ENCODE peak calls at places on chromosome 10, in ten cellular contexts. One of them, this sample, is unnamed.

GRCh38 chr10:123150229-123150985 is 2.5 kb downstream of the HMX2 start:
- DNase-seq in astrocyte of the spinal cord: no peak
- DNase-seq in AG04450: no peak
- DNase-seq in cardiac muscle cell: no peak
- DNase-seq in MCF 10A: no peak
- DNase-seq in bronchial epithelial cell: no peak
- DNase-seq in GM06990: no peak
- DNase-seq in body of pancreas: no peak
- DNase-seq in neural crest cell: no peak
- DNase-seq in cardiac fibroblast: no peak
- DNase-seq in this sample: peak

GRCh38 chr10:43050011-43050410 is 26.9 kb upstream of the RET start:
- DNase-seq in cardiac muscle cell: no peak
- DNase-seq in body of pancreas: no peak
- DNase-seq in bronchial epithelial cell: no peak
- DNase-seq in GM06990: no peak
- DNase-seq in astrocyte of the spinal cord: no peak
- DNase-seq in neural crest cell: no peak
- DNase-seq in MCF 10A: no peak
- DNase-seq in cardiac fibroblast: no peak
- DNase-seq in AG04450: no peak
- DNase-seq in this sample: no peak

GRCh38 chr10:1526427-1527055 is 210.8 kb downstream of the ADARB2 start:
- DNase-seq in AG04450: no peak
- DNase-seq in astrocyte of the spinal cord: no peak
- DNase-seq in MCF 10A: no peak
- DNase-seq in GM06990: no peak
- DNase-seq in body of pancreas: no peak
- DNase-seq in cardiac muscle cell: no peak
- DNase-seq in neural crest cell: no peak
- DNase-seq in cardiac fibroblast: no peak
- DNase-seq in bronchial epithelial cell: no peak
- DNase-seq in this sample: no peak

GRCh38 chr10:70715853-70716795 is 43.8 kb downstream of the ADAMTS14 start:
- DNase-seq in neural crest cell: peak
- DNase-seq in astrocyte of the spinal cord: peak
- DNase-seq in GM06990: no peak
- DNase-seq in bronchial epithelial cell: no peak
- DNase-seq in cardiac muscle cell: peak
- DNase-seq in MCF 10A: peak
- DNase-seq in cardiac fibroblast: peak
- DNase-seq in AG04450: peak
- DNase-seq in body of pancreas: no peak
- DNase-seq in this sample: no peak

GRCh38 chr10:123974406-123974805 is 82.8 kb upstream of the CPXM2 start:
- DNase-seq in cardiac muscle cell: peak
- DNase-seq in neural crest cell: no peak
- DNase-seq in GM06990: no peak
- DNase-seq in MCF 10A: peak
- DNase-seq in astrocyte of the spinal cord: peak
- DNase-seq in cardiac fibroblast: peak
- DNase-seq in bronchial epithelial cell: peak
- DNase-seq in body of pancreas: no peak
- DNase-seq in AG04450: no peak
- DNase-seq in this sample: no peak

GRCh38 chr10:86654411-86655172 is at the start of gene OPN4:
- DNase-seq in cardiac fibroblast: peak
- DNase-seq in AG04450: no peak
- DNase-seq in bronchial epithelial cell: no peak
- DNase-seq in GM06990: no peak
- DNase-seq in neural crest cell: no peak
- DNase-seq in astrocyte of the spinal cord: peak
- DNase-seq in MCF 10A: peak
- DNase-seq in cardiac muscle cell: no peak
- DNase-seq in body of pancreas: no peak
- DNase-seq in this sample: no peak

GRCh38 chr10:86300931-86301330 is 65.7 kb downstream of the GRID1 start:
- DNase-seq in GM06990: no peak
- DNase-seq in cardiac muscle cell: no peak
- DNase-seq in MCF 10A: no peak
- DNase-seq in AG04450: no peak
- DNase-seq in neural crest cell: no peak
- DNase-seq in astrocyte of the spinal cord: no peak
- DNase-seq in body of pancreas: no peak
- DNase-seq in bronchial epithelial cell: no peak
- DNase-seq in cardiac fibroblast: no peak
- DNase-seq in this sample: no peak

GRCh38 chr10:68196707-68197106 is 35.2 kb downstream of the ATOH7 start:
- DNase-seq in cardiac fibroblast: no peak
- DNase-seq in MCF 10A: no peak
- DNase-seq in bronchial epithelial cell: no peak
- DNase-seq in astrocyte of the spinal cord: no peak
- DNase-seq in body of pancreas: no peak
- DNase-seq in neural crest cell: no peak
- DNase-seq in AG04450: no peak
- DNase-seq in GM06990: no peak
- DNase-seq in cardiac muscle cell: no peak
- DNase-seq in this sample: no peak

DNA sequence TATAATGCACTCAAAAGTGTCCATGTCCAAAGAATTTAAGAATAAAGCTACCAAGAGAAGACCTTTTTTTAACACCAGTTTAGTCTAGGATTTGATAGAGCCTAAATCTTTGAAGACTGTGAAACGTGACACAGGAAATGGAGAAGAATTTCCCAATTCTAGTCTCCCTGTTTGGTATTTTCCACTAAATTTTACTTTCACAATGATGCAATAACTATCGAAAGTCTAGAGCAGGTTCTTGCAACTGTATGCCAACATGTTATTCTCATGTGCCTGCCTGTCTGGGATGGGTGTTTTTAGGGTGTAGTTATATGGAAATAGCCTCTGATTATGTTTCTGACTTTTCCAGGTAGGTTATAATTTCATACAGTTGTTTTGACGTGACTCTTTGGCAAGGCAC is 6.9 kb upstream of the MXI1 start:
- DNase-seq in cardiac muscle cell: peak
- DNase-seq in bronchial epithelial cell: no peak
- DNase-seq in AG04450: no peak
- DNase-seq in astrocyte of the spinal cord: no peak
- DNase-seq in MCF 10A: no peak
- DNase-seq in GM06990: no peak
- DNase-seq in body of pancreas: no peak
- DNase-seq in cardiac fibroblast: peak
- DNase-seq in neural crest cell: no peak
- DNase-seq in this sample: no peak
- TF ChIP-seq CTCF in cardiac muscle cell: no peak
- TF ChIP-seq CTCF in bronchial epithelial cell: no peak
- TF ChIP-seq CTCF in AG04450: no peak
- TF ChIP-seq CTCF in astrocyte of the spinal cord: no peak
- TF ChIP-seq CTCF in MCF 10A: no peak
- TF ChIP-seq CTCF in GM06990: no peak
- TF ChIP-seq CTCF in body of pancreas: no peak
- TF ChIP-seq CTCF in cardiac fibroblast: no peak
- TF ChIP-seq CTCF in neural crest cell: no peak
- TF ChIP-seq CTCF in this sample: no peak

DNA sequence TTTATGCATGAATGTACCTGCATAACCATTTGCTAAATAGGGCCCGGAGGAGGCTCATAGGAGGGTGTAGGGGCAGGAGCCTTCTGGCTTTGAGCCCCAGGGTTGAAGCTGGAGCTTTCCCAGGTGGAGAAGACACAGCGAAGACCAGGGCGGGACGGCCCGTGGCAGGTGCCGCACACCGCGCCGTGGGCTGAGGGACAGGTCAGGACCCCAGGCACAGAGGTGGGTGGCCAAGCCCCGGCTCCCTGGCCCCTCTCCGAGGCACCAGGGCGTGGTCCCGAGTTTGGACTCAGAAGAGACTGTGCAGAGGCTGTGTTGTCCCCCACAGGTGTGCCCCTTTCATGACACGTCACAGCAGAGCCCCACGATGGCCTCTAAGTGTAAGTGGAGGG is 56.5 kb downstream of the PWWP2B start:
- DNase-seq in astrocyte of the spinal cord: no peak
- DNase-seq in neural crest cell: no peak
- DNase-seq in cardiac fibroblast: no peak
- DNase-seq in GM06990: no peak
- DNase-seq in bronchial epithelial cell: no peak
- DNase-seq in MCF 10A: no peak
- DNase-seq in body of pancreas: no peak
- DNase-seq in AG04450: no peak
- DNase-seq in cardiac muscle cell: no peak
- DNase-seq in this sample: no peak
- TF ChIP-seq CTCF in astrocyte of the spinal cord: no peak
- TF ChIP-seq CTCF in neural crest cell: no peak
- TF ChIP-seq CTCF in cardiac fibroblast: no peak
- TF ChIP-seq CTCF in GM06990: no peak
- TF ChIP-seq CTCF in bronchial epithelial cell: no peak
- TF ChIP-seq CTCF in MCF 10A: no peak
- TF ChIP-seq CTCF in body of pancreas: no peak
- TF ChIP-seq CTCF in AG04450: no peak
- TF ChIP-seq CTCF in cardiac muscle cell: no peak
- TF ChIP-seq CTCF in this sample: no peak

GRCh38 chr10:13535346-13535745 is 6.5 kb upstream of the BEND7 start:
- DNase-seq in body of pancreas: no peak
- DNase-seq in cardiac muscle cell: no peak
- DNase-seq in GM06990: no peak
- DNase-seq in MCF 10A: no peak
- DNase-seq in neural crest cell: no peak
- DNase-seq in cardiac fibroblast: no peak
- DNase-seq in astrocyte of the spinal cord: no peak
- DNase-seq in bronchial epithelial cell: no peak
- DNase-seq in AG04450: no peak
- DNase-seq in this sample: no peak

GRCh38 chr10:13542533-13542932 is 13.7 kb upstream of the BEND7 start:
- DNase-seq in AG04450: no peak
- DNase-seq in cardiac muscle cell: no peak
- DNase-seq in astrocyte of the spinal cord: no peak
- DNase-seq in MCF 10A: no peak
- DNase-seq in cardiac fibroblast: no peak
- DNase-seq in bronchial epithelial cell: no peak
- DNase-seq in neural crest cell: no peak
- DNase-seq in GM06990: no peak
- DNase-seq in body of pancreas: no peak
- DNase-seq in this sample: no peak

DNA sequence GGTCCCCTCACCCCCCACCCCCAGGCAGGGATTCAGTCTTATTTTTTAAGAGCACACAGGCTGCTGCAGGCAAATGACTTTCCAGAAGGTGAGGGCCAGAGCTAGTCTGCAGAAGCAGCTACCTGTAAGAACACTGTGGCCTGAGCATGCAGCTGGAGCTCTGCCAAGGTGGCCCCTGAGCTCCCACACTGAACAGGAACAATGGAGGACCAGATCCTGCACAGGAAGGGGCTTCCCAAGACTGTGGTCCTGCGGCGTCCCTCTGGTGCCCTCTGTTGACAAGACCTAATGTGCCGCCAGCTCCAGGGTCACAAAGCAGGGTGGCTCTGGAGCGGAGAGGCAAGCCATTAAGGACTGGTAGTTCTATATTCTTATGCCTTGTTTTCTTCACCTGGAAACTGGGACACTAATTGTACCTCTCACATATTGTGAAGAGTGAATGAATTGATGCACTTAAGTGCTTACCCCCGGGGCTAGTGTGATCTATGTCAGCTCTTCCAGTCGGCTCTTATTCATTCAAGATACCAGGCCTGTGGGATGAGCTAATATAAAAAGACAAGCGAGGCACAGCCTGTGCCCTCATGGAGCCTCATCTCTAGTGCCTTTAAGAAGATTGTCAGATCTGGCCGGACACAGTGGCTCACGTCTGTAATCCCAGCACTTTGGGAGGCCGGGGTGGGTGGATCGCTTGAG is 8.0 kb upstream of the BEND7 start:
- DNase-seq in MCF 10A: peak
- DNase-seq in neural crest cell: peak
- DNase-seq in body of pancreas: peak
- DNase-seq in GM06990: peak
- DNase-seq in AG04450: no peak
- DNase-seq in cardiac muscle cell: peak
- DNase-seq in cardiac fibroblast: peak
- DNase-seq in bronchial epithelial cell: peak
- DNase-seq in astrocyte of the spinal cord: peak
- DNase-seq in this sample: peak
- TF ChIP-seq CTCF in MCF 10A: peak
- TF ChIP-seq CTCF in neural crest cell: peak
- TF ChIP-seq CTCF in body of pancreas: peak
- TF ChIP-seq CTCF in GM06990: peak
- TF ChIP-seq CTCF in AG04450: peak
- TF ChIP-seq CTCF in cardiac muscle cell: peak
- TF ChIP-seq CTCF in cardiac fibroblast: peak
- TF ChIP-seq CTCF in bronchial epithelial cell: peak
- TF ChIP-seq CTCF in astrocyte of the spinal cord: peak
- TF ChIP-seq CTCF in this sample: peak

GRCh38 chr10:84329094-84329611 is 764 bp downstream of the CCSER2 start:
- DNase-seq in MCF 10A: peak
- DNase-seq in neural crest cell: peak
- DNase-seq in cardiac fibroblast: peak
- DNase-seq in bronchial epithelial cell: peak
- DNase-seq in astrocyte of the spinal cord: peak
- DNase-seq in AG04450: no peak
- DNase-seq in cardiac muscle cell: peak
- DNase-seq in GM06990: no peak
- DNase-seq in body of pancreas: peak
- DNase-seq in this sample: peak

GRCh38 chr10:84329986-84330651 is 1.7 kb downstream of the CCSER2 start:
- DNase-seq in bronchial epithelial cell: no peak
- DNase-seq in AG04450: no peak
- DNase-seq in MCF 10A: no peak
- DNase-seq in GM06990: peak
- DNase-seq in cardiac muscle cell: no peak
- DNase-seq in neural crest cell: no peak
- DNase-seq in cardiac fibroblast: no peak
- DNase-seq in astrocyte of the spinal cord: no peak
- DNase-seq in body of pancreas: no peak
- DNase-seq in this sample: peak

GRCh38 chr10:84331091-84331490 is 2.7 kb downstream of the CCSER2 start:
- DNase-seq in astrocyte of the spinal cord: no peak
- DNase-seq in bronchial epithelial cell: no peak
- DNase-seq in neural crest cell: no peak
- DNase-seq in body of pancreas: no peak
- DNase-seq in AG04450: no peak
- DNase-seq in MCF 10A: no peak
- DNase-seq in GM06990: no peak
- DNase-seq in cardiac muscle cell: no peak
- DNase-seq in cardiac fibroblast: no peak
- DNase-seq in this sample: no peak

GRCh38 chr10:84333864-84334451 is 5.6 kb downstream of the CCSER2 start:
- DNase-seq in GM06990: no peak
- DNase-seq in astrocyte of the spinal cord: no peak
- DNase-seq in cardiac fibroblast: peak
- DNase-seq in cardiac muscle cell: peak
- DNase-seq in bronchial epithelial cell: peak
- DNase-seq in neural crest cell: no peak
- DNase-seq in AG04450: no peak
- DNase-seq in MCF 10A: peak
- DNase-seq in body of pancreas: no peak
- DNase-seq in this sample: peak

DNA sequence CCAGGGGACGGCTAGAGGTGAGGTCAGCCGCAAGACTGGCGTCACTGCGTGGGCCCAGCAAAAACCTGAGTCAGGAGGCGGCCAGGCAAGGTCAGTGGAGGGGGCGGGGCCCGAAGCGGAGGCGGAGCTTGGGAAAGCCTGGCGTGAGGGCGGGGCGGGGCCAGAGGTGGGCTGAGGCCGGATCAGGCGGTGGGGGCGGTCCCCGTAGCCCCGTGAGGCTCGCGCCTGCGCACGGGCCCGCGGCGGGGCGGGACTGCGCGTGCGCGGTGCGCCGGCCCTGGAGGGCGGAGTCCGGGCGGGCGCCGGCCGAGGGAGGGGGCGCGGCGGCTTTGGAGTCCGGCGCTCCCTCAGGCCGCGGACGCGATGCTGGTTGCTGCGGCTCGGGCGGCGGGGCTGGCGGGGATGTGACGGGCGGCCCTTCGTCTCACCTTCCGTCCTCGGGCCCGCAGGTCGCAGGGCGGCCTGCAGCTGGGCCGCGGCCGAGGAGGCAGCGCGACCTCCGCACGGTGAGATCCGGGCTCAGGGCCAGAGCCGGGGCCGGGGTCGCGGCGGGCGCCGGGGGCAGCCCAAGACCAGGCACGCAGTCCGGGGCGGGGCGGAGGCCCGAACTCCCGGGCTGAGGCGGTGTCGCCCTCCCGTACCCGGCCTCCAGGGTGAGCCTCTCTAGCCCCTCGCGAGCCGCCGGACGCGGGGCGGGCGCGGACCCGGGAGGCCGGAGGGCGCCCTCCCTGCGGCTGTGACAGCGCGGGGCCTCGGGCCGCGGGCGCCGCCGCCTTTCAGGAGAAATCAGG is at the start of gene CCSER2:
- DNase-seq in GM06990: peak
- DNase-seq in body of pancreas: peak
- DNase-seq in neural crest cell: peak
- DNase-seq in cardiac muscle cell: peak
- DNase-seq in astrocyte of the spinal cord: peak
- DNase-seq in MCF 10A: peak
- DNase-seq in AG04450: peak
- DNase-seq in bronchial epithelial cell: peak
- DNase-seq in cardiac fibroblast: peak
- DNase-seq in this sample: peak
- TF ChIP-seq CTCF in GM06990: no peak
- TF ChIP-seq CTCF in body of pancreas: no peak
- TF ChIP-seq CTCF in neural crest cell: peak
- TF ChIP-seq CTCF in cardiac muscle cell: no peak
- TF ChIP-seq CTCF in astrocyte of the spinal cord: no peak
- TF ChIP-seq CTCF in MCF 10A: no peak
- TF ChIP-seq CTCF in AG04450: no peak
- TF ChIP-seq CTCF in bronchial epithelial cell: no peak
- TF ChIP-seq CTCF in cardiac fibroblast: no peak
- TF ChIP-seq CTCF in this sample: no peak

This sample was measured in GM20000.